ENCODE peak calls at places on chromosomes 5 and 9, in six cellular contexts. J, C, P, T, G and E are unnamed samples.

GRCh38 chr9:16363073-16363781 is 507.2 kb downstream of the BNC2 start:
- DNase-seq in J (no peak), G (no peak), P (no peak), T (no peak), C (no peak), E (no peak)

GRCh38 chr5:165076686-165077085 is 1571.3 kb downstream of the MAT2B start:
- DNase-seq in G (no peak), C (no peak), T (no peak), P (no peak), J (no peak), E (no peak)

GRCh38 chr5:96381526-96381925 is 51.5 kb downstream of the PCSK1 start:
- DNase-seq in G (no peak), T (no peak), P (no peak), J (no peak), C (no peak), E (peak)

GRCh38 chr5:83503662-83504061 is 32.1 kb downstream of the VCAN start:
- DNase-seq in G (no peak), J (no peak), C (no peak), T (no peak), P (peak), E (no peak)

GRCh38 chr5:32278403-32278802 is 34.3 kb downstream of the MTMR12 start:
- DNase-seq in C (peak), G (no peak), P (peak), J (no peak), T (no peak), E (no peak)

GRCh38 chr9:26131891-26132290 is 453.6 kb upstream of the TUSC1 start:
- DNase-seq in J (no peak), C (no peak), T (no peak), P (peak), G (no peak), E (no peak)

GRCh38 chr5:2205596-2205995 is 322.9 kb upstream of the IRX4 start:
- DNase-seq in P (no peak), T (no peak), G (no peak), J (no peak), C (no peak), E (no peak)

GRCh38 chr5:115264786-115265185 is 2.1 kb upstream of the PGGT1B start:
- DNase-seq in C (no peak), T (no peak), G (no peak), P (no peak), J (no peak), E (no peak)

DNA sequence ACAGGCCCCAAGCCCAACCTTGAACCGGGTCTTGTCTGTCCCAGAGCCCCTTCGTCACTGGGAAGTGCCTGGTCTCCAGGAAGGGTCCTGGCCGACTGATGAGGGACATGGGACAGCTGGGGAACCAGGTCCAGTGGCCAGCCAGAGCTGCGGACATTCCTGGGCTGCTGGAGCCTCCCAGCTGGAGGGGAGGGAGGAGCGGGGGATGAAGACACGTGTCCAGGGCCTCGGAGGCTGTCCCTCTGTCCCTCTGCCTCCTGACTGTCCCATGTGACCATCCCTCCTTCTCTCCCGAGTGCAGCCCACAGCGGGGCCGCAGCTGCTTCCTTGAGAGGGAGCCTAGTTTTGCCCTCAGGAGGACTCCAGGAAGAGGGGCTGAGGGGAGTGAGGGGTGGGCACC is 41.7 kb upstream of the UBAC1 start:
- DNase-seq in P (no peak), G (no peak), C (no peak), J (no peak), T (no peak), E (no peak)
- H3K4me3 ChIP-seq in P (no peak), G (no peak), C (no peak), J (no peak), T (no peak), E (no peak)

GRCh38 chr5:159751459-159751858 is 164.8 kb upstream of the ADRA1B start:
- DNase-seq in T (no peak), P (no peak), J (no peak), G (no peak), C (no peak), E (no peak)
- H3K27ac ChIP-seq in T (no peak), P (no peak), J (no peak), G (no peak), C (no peak), E (no peak)

DNA sequence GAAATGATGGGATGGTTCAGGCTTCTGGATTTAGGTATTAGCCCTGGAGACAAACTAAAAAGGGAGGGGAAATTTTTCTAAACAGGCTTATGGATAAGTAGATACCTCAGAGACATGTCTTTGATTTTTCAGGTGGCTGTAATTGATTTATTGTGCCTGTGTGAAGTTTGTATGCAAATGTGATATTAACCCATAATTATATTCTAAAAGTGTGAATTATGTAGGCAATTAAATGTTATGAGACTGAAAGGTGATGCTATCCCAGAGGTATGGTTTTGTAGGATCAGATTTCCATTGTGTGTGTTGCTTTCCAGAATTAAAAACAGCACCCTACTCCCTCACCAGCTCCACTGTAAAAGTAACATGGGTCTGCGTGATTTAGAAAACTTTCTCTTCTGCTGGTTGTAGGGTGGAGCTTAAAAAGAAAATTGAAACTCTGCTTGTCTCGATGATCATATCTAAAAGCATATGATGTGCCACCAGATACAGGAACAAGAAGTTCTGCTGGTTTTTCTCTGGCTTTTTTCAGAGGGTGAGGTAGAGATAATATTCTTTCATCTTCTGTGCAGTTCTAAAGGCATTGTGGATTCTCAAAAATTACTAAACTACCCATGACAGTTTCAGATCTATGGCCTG is 71.8 kb upstream of the TAF11L2 start:
- DNase-seq in P (no peak), G (no peak), T (no peak), C (no peak), J (no peak), E (no peak)
- H3K4me3 ChIP-seq in P (no peak), G (no peak), T (no peak), C (no peak), J (no peak), E (no peak)

GRCh38 chr9:113570749-113571711 is 107.5 kb downstream of the RGS3 start:
- DNase-seq in C (no peak), P (no peak), G (no peak), J (no peak), T (no peak), E (no peak)

GRCh38 chr9:113574381-113575262 is 111.1 kb downstream of the RGS3 start:
- DNase-seq in C (no peak), P (no peak), G (no peak), J (no peak), T (no peak), E (no peak)

GRCh38 chr9:113573303-113573958 is 109.9 kb downstream of the RGS3 start:
- DNase-seq in C (no peak), J (no peak), G (no peak), T (no peak), P (no peak), E (no peak)

GRCh38 chr9:113572076-113572861 is 108.7 kb downstream of the RGS3 start:
- DNase-seq in P (no peak), C (no peak), G (no peak), J (no peak), T (no peak), E (no peak)

DNA sequence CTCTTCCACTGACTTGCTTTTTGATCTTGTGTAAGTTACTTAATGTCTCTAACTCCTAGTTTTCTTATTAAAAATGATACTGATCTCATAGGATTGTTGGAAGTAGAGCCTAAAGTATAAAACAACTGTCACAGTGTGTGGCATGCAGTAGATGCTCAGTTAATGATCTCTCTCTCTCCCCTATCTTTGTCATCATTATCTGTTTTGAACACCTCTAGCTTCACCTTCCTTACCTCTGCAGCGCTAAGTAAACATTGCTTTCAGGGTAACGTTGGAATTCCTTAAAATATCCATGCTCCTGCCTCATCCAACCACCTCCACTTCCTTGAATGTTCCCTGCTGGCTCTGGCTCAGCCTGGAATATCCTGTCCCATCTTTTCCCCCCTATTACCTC is 110.4 kb downstream of the RGS3 start:
- DNase-seq in P (no peak), T (no peak), C (no peak), G (no peak), J (no peak), E (no peak)
- H3K27ac ChIP-seq in P (no peak), T (no peak), C (no peak), G (no peak), J (no peak), E (no peak)

GRCh38 chr9:98867109-98867433 is 59.6 kb downstream of the GALNT12 start:
- DNase-seq in C (no peak), T (no peak), G (no peak), P (no peak), J (no peak), E (no peak)
- H3K4me3 ChIP-seq in C (no peak), T (no peak), G (no peak), P (no peak), J (no peak), E (no peak)

GRCh38 chr9:131417264-131418142 is 23.6 kb downstream of the PRRC2B start:
- DNase-seq in J (no peak), P (no peak), G (no peak), T (no peak), C (no peak), E (no peak)
- H3K27ac ChIP-seq in J (peak), P (no peak), G (no peak), T (peak), C (peak), E (no peak)

GRCh38 chr5:136191304-136192014 is 1.5 kb downstream of the SMIM32 start:
- DNase-seq in T (no peak), C (no peak), P (peak), J (no peak), G (no peak), E (peak)
- H3K4me3 ChIP-seq in T (no peak), C (peak), P (peak), J (peak), G (no peak), E (peak)